ENCODE peak calls at places on chromosomes 16 and 17, in seven cellular contexts. C, A, Y, M, H, I and K are unnamed samples.

GRCh38 chr17:42913527-42913926 is 12.9 kb downstream of the G6PC1 start:
- DNase-seq in C (no peak), A (no peak), Y (no peak), M (no peak), H (no peak), I (no peak), K (peak)

GRCh38 chr17:32471652-32472051 is 15.1 kb upstream of the CDK5R1 start:
- DNase-seq in C (no peak), A (no peak), Y (no peak), M (no peak), H (no peak), I (no peak), K (no peak)

GRCh38 chr17:72749119-72749572 is 343.3 kb downstream of the SLC39A11 start:
- DNase-seq in C (no peak), A (peak), Y (no peak), M (no peak), H (no peak), I (no peak), K (no peak)

GRCh38 chr16:10668322-10669045 is 26.2 kb downstream of the TEKT5 start:
- DNase-seq in C (no peak), A (no peak), Y (no peak), M (no peak), H (peak), I (no peak), K (no peak)

GRCh38 chr16:66366433-66367299 is at the start of gene CDH5:
- DNase-seq in C (peak), A (no peak), Y (no peak), M (peak), H (no peak), I (peak), K (no peak)

GRCh38 chr16:75805946-75806345 is 79.7 kb upstream of the CPHXL start:
- DNase-seq in C (no peak), A (no peak), Y (no peak), M (no peak), H (peak), I (no peak), K (no peak)

GRCh38 chr16:54027126-54027922 is 259.3 kb downstream of the IRX3 start:
- DNase-seq in C (no peak), A (no peak), Y (no peak), M (peak), H (no peak), I (no peak), K (peak)

GRCh38 chr16:53498984-53499383 is 4.0 kb downstream of the AKTIP start:
- DNase-seq in C (no peak), A (peak), Y (no peak), M (no peak), H (no peak), I (no peak), K (no peak)

GRCh38 chr16:70553175-70553574 is 29.6 kb downstream of the SF3B3 start:
- DNase-seq in C (no peak), A (no peak), Y (no peak), M (peak), H (no peak), I (no peak), K (peak)

GRCh38 chr16:89138513-89138795 is 33.1 kb upstream of the CDH15 start:
- DNase-seq in C (no peak), A (no peak), Y (no peak), M (no peak), H (no peak), I (no peak), K (no peak)

GRCh38 chr17:40350410-40351184 is 13.9 kb downstream of the GJD3 start:
- DNase-seq in C (peak), A (peak), Y (no peak), M (no peak), H (peak), I (no peak), K (no peak)

GRCh38 chr16:47359478-47359877 is 101.4 kb downstream of the ITFG1 start:
- DNase-seq in C (no peak), A (no peak), Y (no peak), M (no peak), H (no peak), I (peak), K (no peak)

GRCh38 chr16:56726926-56727325 is 3.0 kb upstream of the NUP93 start:
- DNase-seq in C (no peak), A (no peak), Y (no peak), M (no peak), H (no peak), I (no peak), K (no peak)

GRCh38 chr16:373848-374615 is 3.7 kb upstream of the MRPL28 start:
- DNase-seq in C (no peak), A (no peak), Y (no peak), M (no peak), H (no peak), I (no peak), K (no peak)

GRCh38 chr17:74152591-74153455 is 50.7 kb upstream of the RPL38 start:
- DNase-seq in C (no peak), A (peak), Y (no peak), M (no peak), H (peak), I (no peak), K (no peak)

GRCh38 chr17:71969500-71969899 is 151.3 kb upstream of the SOX9 start:
- DNase-seq in C (no peak), A (no peak), Y (no peak), M (no peak), H (no peak), I (no peak), K (no peak)

GRCh38 chr17:75774988-75775668 is 9.5 kb upstream of the UNK start:
- DNase-seq in C (peak), A (no peak), Y (no peak), M (no peak), H (no peak), I (no peak), K (peak)

GRCh38 chr16:85173981-85174751 is 61.9 kb upstream of the CIBAR2 start:
- DNase-seq in C (peak), A (peak), Y (no peak), M (peak), H (no peak), I (no peak), K (peak)

GRCh38 chr17:32828822-32829221 is 48.1 kb downstream of the MYO1D start:
- DNase-seq in C (no peak), A (no peak), Y (no peak), M (no peak), H (no peak), I (no peak), K (no peak)

GRCh38 chr17:42679001-42679491 is 2.3 kb upstream of the PLEKHH3 start:
- DNase-seq in C (peak), A (peak), Y (no peak), M (peak), H (peak), I (no peak), K (peak)

GRCh38 chr17:81905424-81905875 is 3.4 kb downstream of the NPB start:
- DNase-seq in C (no peak), A (no peak), Y (no peak), M (no peak), H (no peak), I (no peak), K (no peak)

GRCh38 chr17:64621772-64622171 is 40.3 kb downstream of the SMURF2 start:
- DNase-seq in C (no peak), A (no peak), Y (no peak), M (no peak), H (no peak), I (no peak), K (no peak)

GRCh38 chr16:48231675-48232214 is 12.4 kb upstream of the LONP2 start:
- DNase-seq in C (no peak), A (peak), Y (no peak), M (peak), H (peak), I (no peak), K (no peak)

GRCh38 chr17:40485851-40486512 is 15.4 kb downstream of the TNS4 start:
- DNase-seq in C (peak), A (no peak), Y (no peak), M (peak), H (no peak), I (no peak), K (peak)

GRCh38 chr17:34825102-34825501 is 136.2 kb downstream of the CCT6B start:
- DNase-seq in C (no peak), A (no peak), Y (no peak), M (no peak), H (no peak), I (no peak), K (no peak)

GRCh38 chr17:41734139-41734948 is at the start of gene HAP1:
- DNase-seq in C (no peak), A (no peak), Y (peak), M (no peak), H (peak), I (no peak), K (no peak)

DNA sequence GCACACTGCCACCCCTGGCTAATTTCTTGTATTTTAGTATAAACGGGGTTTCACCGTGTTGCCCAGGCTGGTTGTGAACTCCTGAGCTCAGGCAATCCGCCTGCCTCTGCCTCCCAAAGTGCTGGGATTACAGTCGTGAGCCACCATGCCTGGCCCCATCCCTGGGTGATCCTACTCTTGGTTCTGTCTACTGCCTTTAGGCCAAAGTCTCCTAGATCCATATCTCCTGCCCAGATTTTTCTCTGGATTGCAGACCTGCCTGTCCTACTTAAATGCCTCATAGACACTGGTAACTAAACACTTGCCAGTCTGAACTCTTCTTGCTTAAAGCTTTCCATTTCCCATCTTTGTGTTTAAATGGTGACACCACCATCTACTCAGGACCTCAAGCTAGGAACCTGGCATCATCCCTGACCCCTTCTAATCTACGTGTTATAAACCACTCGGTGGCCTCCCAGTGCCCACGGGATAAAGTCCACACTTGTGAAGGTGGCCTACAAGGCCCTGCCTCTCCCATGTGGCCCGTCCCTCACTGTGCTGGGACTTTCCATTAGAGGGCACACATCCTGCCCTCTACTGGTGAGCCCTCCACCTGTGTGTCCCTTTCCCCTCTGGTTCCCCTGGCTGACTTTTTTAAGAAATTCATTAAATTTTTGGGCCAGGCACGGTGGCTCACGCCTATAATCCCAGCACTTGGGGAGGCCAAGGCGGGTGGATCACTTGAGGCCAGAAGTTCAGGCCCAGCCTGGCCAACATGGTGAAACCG is 51.1 kb downstream of the USP43 start:
- DNase-seq in C (no peak), A (no peak), Y (no peak), M (no peak), H (no peak), I (no peak), K (no peak)
- TF ChIP-seq CTCF in C (no peak), A (no peak), Y (no peak), M (no peak), H (peak), I (no peak), K (no peak)

DNA sequence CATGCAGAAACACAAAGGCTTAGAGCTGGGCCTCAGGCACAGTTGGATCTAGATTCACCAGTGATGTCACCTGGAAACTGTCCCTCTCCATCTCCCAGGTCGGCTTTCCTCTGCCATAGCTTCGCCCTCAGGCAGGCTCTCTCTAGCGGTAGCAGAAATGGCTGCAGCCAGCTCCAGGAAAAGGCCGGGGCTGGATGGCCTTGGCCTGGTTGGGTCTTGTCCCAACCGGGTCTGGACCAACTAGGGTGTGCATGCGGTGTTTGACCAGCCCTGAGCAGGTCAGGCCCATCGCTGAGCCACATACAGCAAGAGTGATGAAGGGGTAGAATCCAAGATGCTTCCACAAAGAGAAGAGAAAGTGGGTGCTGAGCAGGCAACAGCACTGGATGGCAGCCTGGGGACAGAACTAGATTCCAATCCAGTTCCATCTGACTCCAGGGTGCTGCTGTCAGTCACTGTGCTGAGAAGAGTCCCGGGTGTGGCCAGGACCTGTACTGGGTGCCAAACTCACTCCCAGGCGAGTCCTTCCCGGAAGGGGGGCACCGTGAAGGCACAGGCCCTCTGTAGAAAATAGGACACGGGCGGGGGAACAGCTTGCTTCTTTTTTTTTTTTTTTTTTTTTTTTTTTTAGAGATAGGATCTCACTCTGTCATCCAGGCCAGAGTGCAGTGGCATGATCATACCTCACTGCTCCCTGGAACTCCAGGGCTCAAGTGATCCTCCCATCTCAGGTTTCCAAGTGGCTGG is 51.8 kb downstream of the SOCS3 start:
- DNase-seq in C (peak), A (no peak), Y (no peak), M (no peak), H (no peak), I (no peak), K (no peak)
- TF ChIP-seq CTCF in C (peak), A (no peak), Y (no peak), M (no peak), H (no peak), I (no peak), K (no peak)

GRCh38 chr16:23874613-23875294 is 39.0 kb downstream of the PRKCB start:
- DNase-seq in C (no peak), A (no peak), Y (no peak), M (no peak), H (no peak), I (no peak), K (peak)

GRCh38 chr16:23871924-23872323 is 36.1 kb downstream of the PRKCB start:
- DNase-seq in C (no peak), A (no peak), Y (no peak), M (no peak), H (no peak), I (no peak), K (no peak)

GRCh38 chr16:23879735-23880373 is 44.1 kb downstream of the PRKCB start:
- DNase-seq in C (no peak), A (no peak), Y (no peak), M (no peak), H (no peak), I (no peak), K (no peak)

GRCh38 chr16:23876256-23876896 is 40.6 kb downstream of the PRKCB start:
- DNase-seq in C (no peak), A (no peak), Y (no peak), M (no peak), H (no peak), I (no peak), K (no peak)

DNA sequence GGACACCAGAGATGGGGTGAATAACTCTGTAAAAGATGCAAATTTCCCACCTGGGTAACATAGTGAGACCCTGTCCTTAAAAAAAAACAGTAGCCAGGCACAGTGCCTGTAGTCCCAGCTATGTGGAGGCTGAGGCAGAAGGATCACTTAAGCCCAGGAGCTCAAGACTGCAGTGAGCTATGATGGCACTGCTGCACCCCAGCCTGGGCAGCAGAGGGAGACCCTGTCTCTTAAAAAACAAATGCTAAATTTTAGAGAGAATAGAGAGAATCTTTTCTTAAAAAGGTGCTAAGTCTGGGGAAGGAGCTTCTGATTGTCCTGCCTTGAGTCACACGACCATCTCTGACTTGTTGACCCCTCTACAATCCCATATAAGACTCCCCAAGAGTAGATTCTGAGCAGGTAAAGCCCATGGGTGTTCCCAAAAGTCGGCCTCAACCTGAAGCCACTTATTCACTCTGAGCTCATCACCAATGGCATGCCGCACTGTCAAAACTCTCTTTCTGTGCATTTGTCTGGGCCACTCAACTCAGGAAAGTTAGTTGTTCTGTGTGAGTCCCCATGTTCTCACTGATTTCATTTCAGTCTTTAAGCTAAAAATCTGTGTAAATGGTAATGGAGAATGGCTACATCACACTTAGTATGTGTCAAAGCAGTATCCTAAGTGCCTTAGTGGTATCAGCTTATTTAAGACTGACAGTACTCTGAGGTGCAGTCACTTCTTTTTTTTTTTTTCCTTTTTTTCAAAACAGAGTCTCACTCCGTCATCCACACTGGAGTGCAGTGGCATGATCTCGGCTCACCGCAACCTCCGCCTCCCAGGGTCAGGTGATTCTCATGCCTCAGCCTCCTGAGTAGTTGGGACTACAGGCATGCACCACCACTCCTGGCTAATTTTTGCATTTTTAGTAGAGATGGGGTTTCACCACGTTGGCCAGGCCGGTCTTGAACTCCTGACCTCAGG is 41.6 kb downstream of the PRKCB start:
- DNase-seq in C (no peak), A (no peak), Y (no peak), M (no peak), H (no peak), I (no peak), K (no peak)
- TF ChIP-seq CTCF in C (no peak), A (no peak), Y (no peak), M (no peak), H (peak), I (no peak), K (no peak)

GRCh38 chr16:84119368-84119767 is 2.6 kb upstream of the MBTPS1 start:
- DNase-seq in C (no peak), A (no peak), Y (no peak), M (no peak), H (no peak), I (no peak), K (peak)

GRCh38 chr16:84116720-84117481 is at the start of gene MBTPS1:
- DNase-seq in C (peak), A (peak), Y (peak), M (peak), H (peak), I (peak), K (peak)

GRCh38 chr16:84117482-84117843 is 721 bp upstream of the MBTPS1 start:
- DNase-seq in C (no peak), A (no peak), Y (no peak), M (peak), H (no peak), I (no peak), K (peak)

GRCh38 chr16:84120023-84120422 is 3.3 kb upstream of the MBTPS1 start:
- DNase-seq in C (no peak), A (no peak), Y (no peak), M (no peak), H (no peak), I (no peak), K (no peak)

GRCh38 chr16:84115919-84116719 is 623 bp downstream of the MBTPS1 start:
- DNase-seq in C (no peak), A (peak), Y (no peak), M (peak), H (no peak), I (no peak), K (peak)
- TF ChIP-seq CTCF in C (peak), A (peak), Y (no peak), M (no peak), H (peak), I (peak), K (peak)

GRCh38 chr16:81095953-81096714 is at the start of gene GCSH:
- DNase-seq in C (peak), A (peak), Y (peak), M (peak), H (peak), I (peak), K (peak)
- TF ChIP-seq CTCF in C (no peak), A (no peak), Y (no peak), M (no peak), H (no peak), I (no peak), K (no peak)

GRCh38 chr16:68995011-68995504 is 110.4 kb upstream of the HAS3 start:
- DNase-seq in C (no peak), A (no peak), Y (no peak), M (peak), H (peak), I (no peak), K (peak)
- TF ChIP-seq CTCF in C (no peak), A (no peak), Y (no peak), M (peak), H (peak), I (no peak), K (peak)

GRCh38 chr16:86823125-86823524 is 244.8 kb downstream of the FOXL1 start:
- DNase-seq in C (no peak), A (no peak), Y (no peak), M (peak), H (no peak), I (no peak), K (no peak)

GRCh38 chr16:86821933-86822332 is 243.6 kb downstream of the FOXL1 start:
- DNase-seq in C (no peak), A (no peak), Y (no peak), M (no peak), H (no peak), I (no peak), K (no peak)

GRCh38 chr16:86816930-86817625 is 238.7 kb downstream of the FOXL1 start:
- DNase-seq in C (no peak), A (no peak), Y (no peak), M (no peak), H (no peak), I (no peak), K (no peak)

GRCh38 chr16:86818701-86819522 is 240.6 kb downstream of the FOXL1 start:
- DNase-seq in C (no peak), A (no peak), Y (no peak), M (no peak), H (no peak), I (no peak), K (peak)

DNA sequence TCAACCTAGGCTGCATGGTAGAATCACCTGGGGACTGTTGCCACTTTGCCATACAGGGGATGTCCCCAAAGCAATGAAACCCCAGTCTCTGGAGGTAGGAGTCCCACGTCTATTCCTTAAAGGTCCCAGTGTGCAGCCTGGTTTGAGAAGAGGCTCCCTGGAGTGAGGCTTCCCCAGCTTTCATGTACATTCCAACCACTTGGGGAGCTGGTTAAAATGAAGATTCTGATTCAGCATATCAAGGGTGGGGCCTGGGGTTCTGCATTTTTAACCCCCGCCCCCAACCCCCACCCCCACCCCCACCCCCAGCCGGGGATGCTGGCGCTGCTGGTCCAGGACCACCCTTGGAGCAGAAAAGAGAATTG is 241.2 kb downstream of the FOXL1 start:
- DNase-seq in C (no peak), A (no peak), Y (no peak), M (no peak), H (no peak), I (no peak), K (no peak)
- TF ChIP-seq CTCF in C (no peak), A (no peak), Y (no peak), M (peak), H (no peak), I (peak), K (peak)